ENCODE peak calls at places on chromosomes 12 and 14, in six cellular contexts. E, R, S, A, P and G are unnamed samples. For H3K4me1 and H3K36me3, the result is how much of the 10 kb centered on the place peaks cover.

GRCh38 chr14:80955434-80955939 is at the start of gene TSHR:
- DNase-seq in E (no peak), R (no peak), S (no peak), A (no peak), P (no peak), G (peak)

GRCh38 chr12:32230607-32230982 is 123.9 kb downstream of the BICD1 start:
- DNase-seq in E (no peak), R (no peak), S (no peak), A (peak), P (no peak), G (no peak)

GRCh38 chr12:95918194-95918993 is 24.0 kb downstream of the CCDC38 start:
- DNase-seq in E (peak), R (peak), S (peak), A (peak), P (no peak), G (peak)

GRCh38 chr12:19440019-19440858 is 947 bp downstream of the AEBP2 start:
- DNase-seq in E (peak), R (peak), S (peak), A (peak), P (peak), G (peak)

GRCh38 chr12:64780220-64780530 is 21.0 kb upstream of the GNS start:
- DNase-seq in E (no peak), R (no peak), S (no peak), A (no peak), P (no peak), G (no peak)

GRCh38 chr14:100771121-100771800 is 44.6 kb downstream of the DLK1 start:
- DNase-seq in E (no peak), R (peak), S (no peak), A (peak), P (no peak), G (no peak)

GRCh38 chr14:69922198-69922597 is 43.0 kb downstream of the SMOC1 start:
- DNase-seq in E (no peak), R (peak), S (peak), A (no peak), P (no peak), G (no peak)

GRCh38 chr14:42710071-42710470 is 1103.4 kb downstream of the LRFN5 start:
- DNase-seq in E (no peak), R (no peak), S (no peak), A (no peak), P (no peak), G (no peak)

GRCh38 chr14:100059433-100059781 is 5.8 kb upstream of the EVL start:
- DNase-seq in E (no peak), R (no peak), S (peak), A (no peak), P (no peak), G (no peak)

GRCh38 chr12:32589165-32589891 is 89.8 kb upstream of the DNM1L start:
- DNase-seq in E (no peak), R (no peak), S (no peak), A (no peak), P (no peak), G (no peak)

GRCh38 chr12:3863756-3864155 is 9.4 kb downstream of the PARP11 start:
- DNase-seq in E (no peak), R (no peak), S (peak), A (no peak), P (no peak), G (no peak)

GRCh38 chr14:19920021-19920657 is at the start of gene OR4K5:
- DNase-seq in E (no peak), R (no peak), S (no peak), A (no peak), P (no peak), G (no peak)

GRCh38 chr14:66600416-66600815 is 92.5 kb downstream of the GPHN start:
- DNase-seq in E (no peak), R (no peak), S (no peak), A (no peak), P (no peak), G (no peak)

GRCh38 chr12:119266963-119267362 is 67.6 kb upstream of the CCDC60 start:
- DNase-seq in E (no peak), R (no peak), S (no peak), A (no peak), P (no peak), G (no peak)

GRCh38 chr12:31238764-31239387 is 87.1 kb downstream of the SINHCAF start:
- DNase-seq in E (peak), R (peak), S (peak), A (peak), P (peak), G (peak)

GRCh38 chr14:35883677-35884293 is 57.6 kb downstream of the BRMS1L start:
- DNase-seq in E (no peak), R (peak), S (no peak), A (peak), P (no peak), G (peak)

GRCh38 chr14:99604766-99605298 is 825 bp upstream of the CCDC85C start:
- DNase-seq in E (no peak), R (no peak), S (no peak), A (peak), P (no peak), G (no peak)

GRCh38 chr14:32677381-32677780 is 261.3 kb upstream of the NPAS3 start:
- DNase-seq in E (no peak), R (no peak), S (no peak), A (no peak), P (no peak), G (no peak)

GRCh38 chr12:9344540-9344939 is 136.3 kb upstream of the PZP start:
- DNase-seq in E (no peak), R (no peak), S (no peak), A (no peak), P (no peak), G (no peak)

GRCh38 chr12:71599213-71599612 is 64.4 kb downstream of the ZFC3H1 start:
- DNase-seq in E (no peak), R (no peak), S (no peak), A (no peak), P (no peak), G (no peak)

GRCh38 chr12:45433441-45433868 is 217.6 kb downstream of the ANO6 start:
- DNase-seq in E (no peak), R (no peak), S (no peak), A (no peak), P (no peak), G (no peak)

GRCh38 chr12:121273364-121273896 is 23.1 kb downstream of the CAMKK2 start:
- DNase-seq in E (no peak), R (no peak), S (no peak), A (no peak), P (no peak), G (no peak)

GRCh38 chr12:80472912-80473500 is 29.0 kb downstream of the PTPRQ start:
- DNase-seq in E (no peak), R (peak), S (no peak), A (peak), P (no peak), G (no peak)

GRCh38 chr14:53620325-53620716 is 336.3 kb downstream of the BMP4 start:
- DNase-seq in E (no peak), R (no peak), S (no peak), A (no peak), P (no peak), G (no peak)

GRCh38 chr12:25023808-25024207 is 74.9 kb upstream of the BCAT1 start:
- DNase-seq in E (no peak), R (no peak), S (no peak), A (no peak), P (no peak), G (no peak)

GRCh38 chr14:70642313-70643235 is 858 bp downstream of the TTC9 start:
- DNase-seq in E (no peak), R (no peak), S (no peak), A (peak), P (no peak), G (peak)

GRCh38 chr14:33026850-33027420 is 88.3 kb downstream of the NPAS3 start:
- DNase-seq in E (no peak), R (no peak), S (no peak), A (no peak), P (no peak), G (no peak)

GRCh38 chr12:109764776-109765492 is 51.3 kb downstream of the FAM222A start:
- DNase-seq in E (no peak), R (peak), S (no peak), A (peak), P (no peak), G (no peak)

GRCh38 chr12:116416161-116416560 is 138.7 kb upstream of the MED13L start:
- DNase-seq in E (no peak), R (no peak), S (no peak), A (no peak), P (no peak), G (no peak)

GRCh38 chr12:6927379-6927991 is at the start of gene ATN1:
- DNase-seq in E (peak), R (peak), S (peak), A (peak), P (peak), G (peak)

GRCh38 chr12:58757422-58757821 is 162.9 kb downstream of the LRIG3 start:
- DNase-seq in E (no peak), R (no peak), S (no peak), A (no peak), P (no peak), G (no peak)

GRCh38 chr12:127284021-127284420 is 982.9 kb upstream of the TMEM132C start:
- DNase-seq in E (no peak), R (no peak), S (no peak), A (no peak), P (no peak), G (no peak)

GRCh38 chr14:74333909-74334308 is 14.4 kb upstream of the VRTN start:
- DNase-seq in E (no peak), R (no peak), S (no peak), A (no peak), P (no peak), G (no peak)

GRCh38 chr12:48001426-48002178 is 2.7 kb downstream of the COL2A1 start:
- DNase-seq in E (no peak), R (peak), S (no peak), A (peak), P (peak), G (no peak)

GRCh38 chr14:97298331-97298730 is 501.1 kb downstream of the VRK1 start:
- DNase-seq in E (no peak), R (no peak), S (no peak), A (peak), P (no peak), G (no peak)

GRCh38 chr12:48454675-48455074 is 17.7 kb upstream of the ANP32D start:
- DNase-seq in E (no peak), R (no peak), S (no peak), A (no peak), P (no peak), G (no peak)

GRCh38 chr14:76772300-76773187 is 11.3 kb downstream of the VASH1 start:
- DNase-seq in E (no peak), R (peak), S (no peak), A (peak), P (peak), G (no peak)

GRCh38 chr14:100755649-100756048 is 29.0 kb downstream of the DLK1 start:
- DNase-seq in E (no peak), R (no peak), S (no peak), A (no peak), P (no peak), G (no peak)

GRCh38 chr14:92928961-92929688 is 6.2 kb downstream of the CHGA start:
- DNase-seq in E (no peak), R (no peak), S (no peak), A (no peak), P (no peak), G (no peak)
- H3K4me1 ChIP-seq in E (under half), R (under half), S (under half), A (under half), P (under half), G (under half)

DNA sequence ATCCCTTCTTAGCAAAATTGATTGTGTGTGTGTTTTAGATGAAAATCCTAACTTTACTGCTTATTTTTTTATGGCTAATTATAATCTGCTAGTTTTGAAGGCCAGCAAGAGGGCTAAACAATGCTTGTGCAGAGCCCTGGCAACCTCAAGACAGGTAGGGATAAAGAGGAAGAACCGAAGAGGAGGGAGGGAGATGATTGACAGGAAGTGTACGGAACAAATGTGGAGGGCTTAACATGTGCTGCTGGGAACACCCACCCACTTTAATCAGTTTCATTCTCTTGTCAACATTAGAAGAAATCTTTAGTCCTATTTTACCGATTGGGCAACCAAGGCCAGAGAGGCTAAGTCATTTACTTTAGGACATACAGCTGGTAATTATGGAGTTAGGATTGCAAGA is 1.4 kb upstream of the WSCD2 start:
- DNase-seq in E (no peak), R (no peak), S (no peak), A (no peak), P (no peak), G (no peak)
- H3K36me3 ChIP-seq in E (under half), R (under half), S (under half), A (under half), P (under half), G (under half)

DNA sequence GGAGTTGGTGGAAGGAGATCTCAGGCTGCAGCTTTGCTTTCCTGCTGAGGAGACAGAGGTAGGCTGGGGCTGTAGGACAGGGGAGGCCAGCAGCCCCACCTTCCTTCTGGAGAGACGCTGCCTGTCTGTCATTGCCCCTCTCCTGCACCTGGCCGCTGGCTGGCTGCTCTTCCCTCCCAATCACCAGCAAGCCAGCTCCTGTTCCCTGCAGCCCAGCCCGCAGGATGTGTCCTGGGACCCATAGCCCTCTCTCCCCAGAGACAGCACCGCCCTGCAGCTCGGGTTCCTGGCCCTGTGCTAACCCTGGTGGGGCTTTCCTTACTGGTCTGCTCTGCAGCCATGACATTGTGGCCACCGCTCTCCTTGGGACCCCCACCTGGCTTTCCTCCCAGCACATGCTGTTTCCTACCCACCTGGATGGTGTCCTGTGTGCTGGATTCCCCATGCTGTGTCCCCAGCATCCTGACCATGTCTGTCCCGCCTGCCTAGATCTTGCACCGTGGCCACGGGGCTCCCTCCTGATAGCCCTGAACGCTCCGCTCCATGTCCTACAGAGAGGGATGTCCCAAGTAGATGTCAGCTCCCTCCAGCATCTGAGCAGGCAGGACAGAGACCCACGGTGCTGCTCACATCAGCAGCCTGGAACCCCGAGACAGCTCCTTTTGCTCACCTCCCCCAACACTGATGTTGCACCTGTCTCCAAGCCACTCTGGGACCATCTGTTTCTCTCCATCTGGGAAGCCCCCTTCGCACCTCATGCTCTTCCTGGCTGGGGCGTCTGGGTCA is 1.2 kb upstream of the MTA1 start:
- DNase-seq in E (no peak), R (no peak), S (no peak), A (no peak), P (no peak), G (no peak)
- H3K4me1 ChIP-seq in E (under half), R (under half), S (under half), A (under half), P (half or more), G (half or more)

GRCh38 chr12:54240129-54240528 is 39.8 kb downstream of the CBX5 start:
- DNase-seq in E (no peak), R (no peak), S (no peak), A (no peak), P (no peak), G (no peak)
- H3K36me3 ChIP-seq in E (under half), R (under half), S (under half), A (half or more), P (half or more), G (half or more)

DNA sequence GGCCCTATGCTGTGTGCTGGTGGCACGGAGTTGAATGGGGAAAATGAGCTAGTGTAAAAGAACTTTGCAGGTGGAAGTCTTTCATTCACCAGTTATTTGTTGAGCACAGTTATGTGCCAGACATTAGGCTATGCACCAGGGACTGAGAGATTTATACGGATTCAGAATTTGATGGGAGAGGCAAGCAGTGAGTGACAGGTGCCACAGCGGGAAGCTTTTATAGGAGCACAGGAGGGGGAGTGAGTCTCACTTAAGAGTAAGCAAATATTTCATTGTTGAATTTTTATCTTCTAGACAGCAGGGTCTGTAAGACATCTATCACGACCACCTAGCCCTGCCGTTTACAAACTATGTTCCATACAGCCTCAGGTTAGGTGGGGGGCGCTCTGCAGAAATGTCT is 320.6 kb downstream of the SNAPC1 start:
- DNase-seq in E (no peak), R (no peak), S (no peak), A (no peak), P (no peak), G (no peak)
- H3K4me1 ChIP-seq in E (under half), R (under half), S (under half), A (under half), P (under half), G (under half)

DNA sequence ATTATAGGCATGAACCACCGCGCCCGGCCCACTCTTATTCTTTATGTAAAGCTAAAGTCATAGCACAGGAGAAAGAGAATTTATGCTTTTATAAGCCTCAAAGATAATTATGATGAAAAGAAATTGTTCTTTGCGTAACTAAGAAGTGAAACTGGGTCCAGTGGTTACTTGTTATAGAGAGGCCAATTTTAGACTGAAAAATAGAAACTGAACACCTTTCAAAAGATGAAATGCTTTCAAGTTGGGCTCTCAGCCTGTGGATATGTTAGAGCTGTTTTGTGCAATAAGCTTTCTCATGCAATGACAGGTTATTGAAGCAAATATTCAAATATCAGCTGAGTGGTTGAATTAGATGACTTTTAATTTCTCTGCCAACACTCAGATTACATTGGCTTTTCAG is 7.9 kb downstream of the TMEM253 start:
- DNase-seq in E (no peak), R (no peak), S (no peak), A (no peak), P (no peak), G (no peak)
- H3K36me3 ChIP-seq in E (under half), R (under half), S (under half), A (under half), P (under half), G (under half)

GRCh38 chr14:102016420-102017090 is 52.2 kb downstream of the DYNC1H1 start:
- DNase-seq in E (no peak), R (no peak), S (no peak), A (no peak), P (no peak), G (no peak)

GRCh38 chr14:102015771-102016170 is 51.4 kb downstream of the DYNC1H1 start:
- DNase-seq in E (no peak), R (no peak), S (no peak), A (no peak), P (no peak), G (no peak)

GRCh38 chr14:102018251-102018650 is 53.9 kb downstream of the DYNC1H1 start:
- DNase-seq in E (no peak), R (no peak), S (no peak), A (no peak), P (no peak), G (no peak)

GRCh38 chr14:102019141-102019540 is 54.8 kb downstream of the DYNC1H1 start:
- DNase-seq in E (no peak), R (no peak), S (no peak), A (no peak), P (no peak), G (no peak)

GRCh38 chr14:102020058-102020971 is 55.9 kb downstream of the DYNC1H1 start:
- DNase-seq in E (no peak), R (no peak), S (no peak), A (no peak), P (no peak), G (peak)
- H3K4me1 ChIP-seq in E (under half), R (under half), S (under half), A (under half), P (under half), G (under half)

DNA sequence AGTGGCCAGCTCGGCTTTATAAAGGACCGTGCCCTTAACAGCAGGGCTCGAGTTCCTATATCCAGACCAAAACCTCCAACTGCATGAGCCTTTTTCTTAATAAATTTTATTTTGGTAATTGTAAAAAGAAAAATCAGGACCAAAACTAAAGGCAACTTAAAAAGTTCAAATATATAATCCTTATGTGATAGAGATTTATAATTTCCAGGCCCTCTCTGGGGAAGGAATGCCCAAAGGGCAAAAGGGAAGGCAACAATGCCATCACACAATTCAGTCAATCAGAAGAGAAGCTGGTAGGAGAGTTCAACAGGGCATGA is 401 bp upstream of the IPO4 start:
- DNase-seq in E (no peak), R (no peak), S (no peak), A (no peak), P (no peak), G (no peak)
- H3K36me3 ChIP-seq in E (under half), R (under half), S (under half), A (under half), P (half or more), G (half or more)

GRCh38 chr12:94175763-94176660 is 27.6 kb downstream of the PLXNC1 start:
- DNase-seq in E (no peak), R (no peak), S (no peak), A (no peak), P (no peak), G (no peak)
- H3K4me1 ChIP-seq in E (under half), R (under half), S (under half), A (under half), P (under half), G (under half)